ENCODE peak calls at places on chromosomes 12 and 14, in eight cellular contexts. H, B, Q, D, Y, L, C and G are unnamed samples.
A peak's percentile ranks its signal among the peaks of the same experiment; 100 is the strongest.

GRCh38 chr12:53097564-53098353 is at the start of gene IGFBP6:
- DNase-seq in H (no peak), B (peak; percentile 68), Q (peak; percentile 69), D (peak; percentile 83), Y (peak; percentile 45), L (peak; percentile 40), C (peak; percentile 56), G (peak; percentile 41)

GRCh38 chr14:103745424-103745823 is 29.8 kb downstream of the ZFYVE21 start:
- DNase-seq in H (no peak), B (no peak), Q (no peak), D (no peak), Y (no peak), L (no peak), C (no peak), G (no peak)

GRCh38 chr12:33649992-33650391 is 210.4 kb upstream of the SYT10 start:
- DNase-seq in H (no peak), B (no peak), Q (no peak), D (peak; percentile 77), Y (no peak), L (no peak), C (no peak), G (no peak)

GRCh38 chr14:105864116-105864515 is 337.7 kb downstream of the TMEM121 start:
- DNase-seq in H (no peak), B (no peak), Q (no peak), D (no peak), Y (no peak), L (no peak), C (no peak), G (no peak)

GRCh38 chr14:67999693-68000384 is 180.3 kb downstream of the RAD51B start:
- DNase-seq in H (no peak), B (no peak), Q (no peak), D (no peak), Y (peak; percentile 84), L (peak; percentile 67), C (no peak), G (peak; percentile 81)

GRCh38 chr14:100656996-100657395 is 69.7 kb upstream of the DLK1 start:
- DNase-seq in H (no peak), B (no peak), Q (no peak), D (no peak), Y (no peak), L (no peak), C (no peak), G (no peak)

GRCh38 chr14:74514471-74514932 is 20.9 kb downstream of the ISCA2 start:
- DNase-seq in H (no peak), B (peak; percentile 78), Q (no peak), D (peak; percentile 37), Y (peak; percentile 59), L (peak; percentile 70), C (no peak), G (peak; percentile 97)

GRCh38 chr12:64633940-64634337 is 23.6 kb downstream of the RASSF3 start:
- DNase-seq in H (no peak), B (peak; percentile 38), Q (no peak), D (no peak), Y (peak; percentile 79), L (peak; percentile 77), C (no peak), G (peak; percentile 70)

GRCh38 chr12:104219361-104219892 is 3.8 kb downstream of the TXNRD1 start:
- DNase-seq in H (no peak), B (peak; percentile 77), Q (no peak), D (no peak), Y (peak; percentile 98), L (peak; percentile 98), C (no peak), G (peak; percentile 90)

GRCh38 chr12:49019435-49020317 is 1.1 kb upstream of the PRKAG1 start:
- DNase-seq in H (no peak), B (peak; percentile 92), Q (peak; percentile 40), D (peak; percentile 78), Y (peak; percentile 32), L (peak; percentile 34), C (peak; percentile 72), G (peak; percentile 20)

GRCh38 chr14:43983721-43984120 is 523.4 kb downstream of the FSCB start:
- DNase-seq in H (no peak), B (no peak), Q (no peak), D (no peak), Y (no peak), L (no peak), C (no peak), G (no peak)

GRCh38 chr12:4434721-4435425 is 10.7 kb downstream of the FGF6 start:
- DNase-seq in H (peak; percentile 60), B (peak; percentile 98), Q (no peak), D (no peak), Y (no peak), L (no peak), C (no peak), G (no peak)

GRCh38 chr12:75446857-75447256 is 33.7 kb upstream of the GLIPR1 start:
- DNase-seq in H (no peak), B (no peak), Q (no peak), D (no peak), Y (peak; percentile 64), L (peak; percentile 84), C (no peak), G (peak; percentile 72)

GRCh38 chr14:77892381-77892871 is 92.5 kb downstream of the ADCK1 start:
- DNase-seq in H (no peak), B (no peak), Q (no peak), D (no peak), Y (no peak), L (peak; percentile 66), C (no peak), G (peak; percentile 30)

GRCh38 chr12:91142184-91142583 is 30.9 kb upstream of the LUM start:
- DNase-seq in H (no peak), B (no peak), Q (no peak), D (no peak), Y (peak; percentile 87), L (peak; percentile 60), C (no peak), G (no peak)

GRCh38 chr14:75281691-75282000 is 3.0 kb downstream of the FOS start:
- DNase-seq in H (no peak), B (no peak), Q (no peak), D (no peak), Y (no peak), L (no peak), C (no peak), G (no peak)

GRCh38 chr14:38669027-38669426 is 413.1 kb upstream of the CLEC14A start:
- DNase-seq in H (no peak), B (no peak), Q (no peak), D (no peak), Y (no peak), L (no peak), C (no peak), G (no peak)

GRCh38 chr14:69654109-69654508 is 42.7 kb downstream of the SUSD6 start:
- DNase-seq in H (no peak), B (no peak), Q (no peak), D (no peak), Y (no peak), L (no peak), C (no peak), G (no peak)

GRCh38 chr14:88195676-88196075 is 127.4 kb downstream of the KCNK10 start:
- DNase-seq in H (no peak), B (no peak), Q (peak; percentile 28), D (peak; percentile 48), Y (no peak), L (no peak), C (no peak), G (no peak)

GRCh38 chr14:33362934-33363333 is 424.3 kb downstream of the NPAS3 start:
- DNase-seq in H (no peak), B (no peak), Q (no peak), D (no peak), Y (no peak), L (no peak), C (no peak), G (no peak)

GRCh38 chr12:18439541-18439940 is 178.2 kb downstream of the PIK3C2G start:
- DNase-seq in H (no peak), B (no peak), Q (no peak), D (no peak), Y (peak; percentile 71), L (peak; percentile 69), C (no peak), G (peak; percentile 36)

GRCh38 chr12:50925920-50926319 is 26.4 kb upstream of the HIGD1C start:
- DNase-seq in H (no peak), B (no peak), Q (no peak), D (no peak), Y (no peak), L (no peak), C (no peak), G (no peak)
- H3K4me3 ChIP-seq in H (peak overlapping the region; percentile 68), B (peak overlapping the region; percentile 59), Q (peak overlapping the region; percentile 28), D (peak overlapping the region; percentile 63), Y (peak overlapping the region; percentile 92), L (peak overlapping the region; percentile 84), C (peak overlapping the region; percentile 82), G (peak overlapping the region; percentile 68)

GRCh38 chr12:93805736-93806141 is 128.6 kb downstream of the CRADD start:
- DNase-seq in H (no peak), B (no peak), Q (no peak), D (no peak), Y (no peak), L (peak; percentile 42), C (no peak), G (peak; percentile 43)

GRCh38 chr12:93803408-93803807 is 126.2 kb downstream of the CRADD start:
- DNase-seq in H (no peak), B (no peak), Q (no peak), D (no peak), Y (peak; percentile 88), L (peak; percentile 63), C (no peak), G (peak; percentile 89)

GRCh38 chr12:93802293-93802692 is 125.1 kb downstream of the CRADD start:
- DNase-seq in H (no peak), B (no peak), Q (no peak), D (no peak), Y (no peak), L (peak; percentile 25), C (no peak), G (no peak)

GRCh38 chr12:93804392-93805179 is 127.4 kb downstream of the CRADD start:
- DNase-seq in H (no peak), B (no peak), Q (no peak), D (no peak), Y (no peak), L (peak; percentile 82), C (no peak), G (peak; percentile 65)

GRCh38 chr12:93802698-93803097 is 125.5 kb downstream of the CRADD start:
- DNase-seq in H (no peak), B (no peak), Q (peak; percentile 31), D (peak; percentile 21), Y (peak; percentile 77), L (peak; percentile 47), C (no peak), G (peak; percentile 46)
- TF ChIP-seq CTCF in H (no peak), B (no peak), Q (peak; percentile 44), D (peak; percentile 65), Y (peak; percentile 56), L (peak; percentile 28), C (no peak), G (peak; percentile 45)

DNA sequence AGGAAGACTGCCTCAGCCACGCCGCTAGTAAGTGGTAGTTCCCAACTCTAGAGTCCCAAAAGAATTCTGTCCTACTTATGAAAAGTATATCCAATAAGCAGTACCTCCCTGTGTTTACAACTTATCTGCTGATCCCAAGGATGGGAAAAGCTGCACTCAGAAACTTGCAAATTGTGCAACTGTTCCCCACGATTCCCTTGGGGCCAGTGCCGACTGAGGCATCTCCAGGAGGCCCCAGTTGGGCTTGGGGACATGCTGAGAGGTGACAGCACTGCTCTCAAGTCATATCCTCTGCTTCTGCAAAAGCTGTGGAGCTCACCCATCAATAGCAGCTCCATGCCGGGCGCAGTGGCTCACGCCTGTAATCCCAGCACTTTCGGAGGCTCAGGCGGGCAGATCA is 23.7 kb downstream of the SPRING1 start:
- DNase-seq in H (no peak), B (peak; percentile 86), Q (no peak), D (no peak), Y (no peak), L (peak; percentile 12), C (no peak), G (no peak)
- H3K4me3 ChIP-seq in H (no peak overlapping the region), B (no peak overlapping the region), Q (no peak overlapping the region), D (no peak overlapping the region), Y (no peak overlapping the region), L (no peak overlapping the region), C (no peak overlapping the region), G (no peak overlapping the region)

GRCh38 chr12:107402041-107403022 is 283.3 kb upstream of the PWP1 start:
- DNase-seq in H (no peak), B (peak; percentile 71), Q (peak; percentile 72), D (peak; percentile 94), Y (peak; percentile 56), L (peak; percentile 79), C (peak; percentile 43), G (peak; percentile 74)
- TF ChIP-seq CTCF in H (no peak), B (peak; percentile 88), Q (peak; percentile 75), D (peak; percentile 86), Y (peak; percentile 74), L (peak; percentile 79), C (peak; percentile 76), G (peak; percentile 87)